ENCODE peak calls at places on chromosomes 16 and 17, in five cellular contexts. L is K562, R is SK-N-SH, B is HCT116, Q is HepG2. X is an unnamed sample.

GRCh38 chr17:40448213-40448638 is 5.0 kb downstream of the IGFBP4 start:
- DNase-seq in L (no peak), R (no peak), B (no peak), Q (peak; percentile 39), X (no peak)

GRCh38 chr16:80407265-80407987 is 133.4 kb upstream of the DYNLRB2 start:
- DNase-seq in L (no peak), R (no peak), B (no peak), Q (peak; percentile 92), X (no peak)

GRCh38 chr16:20271893-20272292 is 55.4 kb downstream of the GP2 start:
- DNase-seq in L (no peak), R (no peak), B (no peak), Q (no peak), X (no peak)

GRCh38 chr16:69833357-69833781 is 71.2 kb downstream of the WWP2 start:
- DNase-seq in L (no peak), R (no peak), B (no peak), Q (no peak), X (no peak)

GRCh38 chr17:13626703-13627102 is 25.0 kb upstream of the HS3ST3A1 start:
- DNase-seq in L (peak; percentile 7), R (no peak), B (peak; percentile 3), Q (no peak), X (no peak)

GRCh38 chr17:55705847-55706246 is 16.8 kb downstream of the TMEM100 start:
- DNase-seq in L (no peak), R (no peak), B (no peak), Q (peak; percentile 15), X (no peak)

GRCh38 chr16:15857779-15858560 is 1.1 kb upstream of the MYH11 start:
- DNase-seq in L (no peak), R (peak; percentile 79), B (no peak), Q (no peak), X (no peak)

GRCh38 chr17:83118071-83118841 is 38.8 kb downstream of the METRNL start:
- DNase-seq in L (no peak), R (no peak), B (no peak), Q (no peak), X (no peak)

GRCh38 chr16:85028638-85029412 is 1.2 kb downstream of the KIAA0513 start:
- DNase-seq in L (no peak), R (no peak), B (no peak), Q (no peak), X (peak; percentile 58)

GRCh38 chr17:19239544-19239943 is 2.4 kb downstream of the EPN2 start:
- DNase-seq in L (no peak), R (no peak), B (no peak), Q (no peak), X (no peak)

GRCh38 chr16:337975-338575 is 14.4 kb downstream of the AXIN1 start:
- DNase-seq in L (no peak), R (no peak), B (no peak), Q (no peak), X (no peak)

GRCh38 chr17:76550712-76551615 is 11.1 kb downstream of the PRCD start:
- DNase-seq in L (no peak), R (no peak), B (no peak), Q (peak; percentile 87), X (peak; percentile 55)

GRCh38 chr17:46850688-46851028 is 725 bp upstream of the WNT9B start:
- DNase-seq in L (no peak), R (no peak), B (no peak), Q (no peak), X (no peak)

GRCh38 chr17:46851029-46851741 is at the start of gene WNT9B:
- DNase-seq in L (peak; percentile 92), R (peak; percentile 90), B (no peak), Q (peak; percentile 48), X (peak; percentile 69)

GRCh38 chr17:46854948-46855347 is 3.6 kb downstream of the WNT9B start:
- DNase-seq in L (no peak), R (no peak), B (no peak), Q (no peak), X (no peak)

GRCh38 chr17:46854515-46854914 is 3.1 kb downstream of the WNT9B start:
- DNase-seq in L (no peak), R (no peak), B (no peak), Q (no peak), X (no peak)

GRCh38 chr17:46853896-46854444 is 2.6 kb downstream of the WNT9B start:
- DNase-seq in L (no peak), R (no peak), B (no peak), Q (no peak), X (no peak)
- TF ChIP-seq JUND in L (no peak), R (no peak), B (no peak), Q (no peak), X (no peak)

GRCh38 chr16:11036040-11036439 is 91.7 kb downstream of the CLEC16A start:
- DNase-seq in L (no peak), R (no peak), B (no peak), Q (no peak), X (no peak)

GRCh38 chr16:11039726-11040125 is 95.4 kb downstream of the CLEC16A start:
- DNase-seq in L (no peak), R (no peak), B (no peak), Q (no peak), X (no peak)

GRCh38 chr16:11038777-11039176 is 94.4 kb downstream of the CLEC16A start:
- DNase-seq in L (no peak), R (no peak), B (no peak), Q (no peak), X (no peak)

GRCh38 chr16:11036868-11037410 is 92.6 kb downstream of the CLEC16A start:
- DNase-seq in L (no peak), R (no peak), B (no peak), Q (no peak), X (no peak)

DNA sequence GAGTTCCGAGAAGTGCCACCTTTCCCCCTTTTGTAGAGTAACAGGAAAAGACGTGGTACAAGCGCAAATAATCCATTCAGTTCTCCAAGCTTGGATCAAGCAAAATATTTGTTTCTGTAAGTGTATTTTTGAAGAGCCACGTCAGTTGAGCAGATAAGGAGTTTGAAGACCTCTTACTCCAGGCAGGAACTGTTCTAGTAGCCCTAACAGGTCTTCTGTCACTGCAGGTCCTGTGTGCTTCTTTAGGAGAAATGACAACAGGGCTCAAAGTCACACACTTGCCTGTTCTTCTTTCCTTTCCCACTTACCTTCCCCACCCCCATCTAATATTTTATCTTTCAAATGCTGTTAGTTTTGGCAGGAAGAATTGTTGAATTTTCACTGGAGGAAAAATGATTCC is 93.9 kb downstream of the CLEC16A start:
- DNase-seq in L (no peak), R (no peak), B (no peak), Q (no peak), X (no peak)
- TF ChIP-seq JUND in L (no peak), R (no peak), B (no peak), Q (no peak), X (no peak)

DNA sequence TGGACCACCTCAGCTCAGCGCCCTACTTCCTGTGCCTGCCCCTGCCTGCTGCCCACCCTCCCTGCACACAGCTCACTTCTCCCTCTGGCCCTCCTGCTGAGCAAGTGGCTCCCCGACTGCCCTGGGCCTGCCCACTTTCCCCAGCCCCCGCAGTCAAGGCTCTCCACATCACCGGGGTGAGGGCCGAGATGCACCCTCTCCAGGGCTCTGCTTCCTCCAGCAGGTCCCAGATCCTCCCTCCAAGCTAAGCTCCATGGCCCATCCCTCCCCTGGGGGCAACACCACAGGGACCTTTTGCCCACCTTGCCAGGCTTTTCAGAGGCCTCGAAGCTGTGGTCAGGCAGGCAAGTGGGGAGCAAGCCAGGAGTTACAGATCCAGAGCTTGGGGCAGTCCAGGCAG is 820.2 kb downstream of the KCNJ18 start:
- DNase-seq in L (no peak), R (no peak), B (no peak), Q (no peak), X (no peak)
- TF ChIP-seq JUND in L (no peak), R (no peak), B (no peak), Q (no peak), X (no peak)

GRCh38 chr16:86452451-86452850 is 57.9 kb upstream of the FOXF1 start:
- DNase-seq in L (no peak), R (no peak), B (no peak), Q (no peak), X (no peak)
- TF ChIP-seq JUND in L (no peak), R (no peak), B (no peak), Q (no peak), X (no peak)

GRCh38 chr16:29864205-29864604 is 1.2 kb upstream of the CDIPT start:
- DNase-seq in L (no peak), R (no peak), B (no peak), Q (no peak), X (no peak)

GRCh38 chr16:29862884-29863668 is at the start of gene CDIPT:
- DNase-seq in L (peak; percentile 90), R (peak; percentile 94), B (peak; percentile 98), Q (peak; percentile 97), X (peak; percentile 99)

GRCh38 chr16:29860218-29860617 is 2.8 kb downstream of the CDIPT start:
- DNase-seq in L (no peak), R (no peak), B (no peak), Q (no peak), X (no peak)

GRCh38 chr16:29863669-29863984 is 601 bp upstream of the CDIPT start:
- DNase-seq in L (no peak), R (no peak), B (no peak), Q (no peak), X (no peak)

DNA sequence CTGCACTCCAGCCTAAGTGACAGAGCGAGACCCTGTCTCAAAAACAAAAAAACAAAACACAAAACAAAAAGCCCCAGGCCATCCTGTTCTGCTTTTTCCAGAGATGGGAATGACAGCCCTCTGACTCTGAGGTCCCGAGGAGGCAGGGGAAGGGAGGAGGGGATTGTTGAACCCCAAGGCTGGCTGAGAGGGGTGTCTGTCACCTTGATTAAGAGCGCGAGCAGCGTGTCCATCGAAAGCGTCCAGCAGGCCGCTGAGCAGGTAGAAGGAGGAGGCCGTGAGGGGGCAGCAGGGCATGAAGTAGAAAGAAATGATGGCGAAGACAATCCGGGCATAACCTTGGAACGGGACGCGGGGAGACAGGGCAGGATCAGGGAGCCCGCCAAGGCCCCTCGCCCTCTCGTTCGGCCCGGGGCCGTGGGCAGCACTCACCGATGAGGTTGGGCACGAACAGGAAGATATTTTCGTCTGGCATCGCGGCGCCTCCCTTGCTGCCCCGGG is 593 bp downstream of the CDIPT start:
- DNase-seq in L (peak; percentile 28), R (peak; percentile 63), B (no peak), Q (no peak), X (no peak)
- TF ChIP-seq JUND in L (no peak), R (no peak), B (no peak), Q (no peak), X (no peak)

DNA sequence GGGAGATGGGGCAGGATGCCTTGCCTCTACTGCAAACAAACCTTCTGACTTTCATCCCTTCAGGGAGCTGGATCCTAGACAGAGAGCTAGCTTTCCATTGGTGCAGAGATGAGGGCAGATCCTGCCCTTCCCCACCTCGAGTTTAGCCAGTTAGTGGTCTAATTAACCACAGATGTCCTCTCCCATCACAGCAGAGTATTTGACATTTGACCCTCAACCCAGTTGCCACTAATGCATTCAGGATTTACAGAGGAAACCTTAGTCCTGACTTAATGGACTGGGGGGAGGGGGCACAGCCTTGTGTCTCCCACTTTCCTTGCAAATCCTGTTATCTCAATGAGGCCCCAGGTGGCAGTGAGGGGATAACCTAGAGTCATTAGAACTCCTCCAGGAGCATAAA is 10.2 kb downstream of the PIP4K2B start:
- DNase-seq in L (no peak), R (peak; percentile 75), B (no peak), Q (no peak), X (no peak)
- TF ChIP-seq JUND in L (no peak), R (no peak), B (no peak), Q (no peak), X (no peak)

DNA sequence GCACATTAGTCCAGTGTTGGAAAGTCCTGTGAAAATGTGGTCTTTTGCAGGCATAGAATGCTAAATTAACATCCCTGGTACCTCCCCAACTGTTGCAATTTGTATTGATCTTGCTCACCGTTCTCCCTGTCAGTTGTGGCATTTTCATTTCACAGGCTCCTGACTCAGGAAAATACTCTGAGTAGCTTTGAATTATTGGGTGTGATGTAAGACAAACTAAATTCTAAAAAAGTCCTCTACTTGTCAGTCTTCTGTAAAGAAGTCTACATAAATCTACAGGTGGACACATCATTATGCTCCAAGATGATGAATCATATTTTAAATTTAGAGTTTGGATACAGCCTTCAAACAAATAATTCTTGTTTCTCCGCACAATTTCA is 47.2 kb downstream of the MARCHF10 start:
- DNase-seq in L (no peak), R (no peak), B (no peak), Q (no peak), X (no peak)
- TF ChIP-seq JUND in L (no peak), R (no peak), B (no peak), Q (no peak), X (no peak)

X was measured in T47D.